ENCODE peak calls at places on chromosomes 2 and 18, in six cellular contexts. B is transverse colon, H is adrenal gland, E is prostate gland, O is esophagus squamous epithelium, L is A549. V is an unnamed sample. For H3K4me1, the result is how much of the 10 kb centered on the place peaks cover.

GRCh38 chr2:17311771-17312511 is 206.3 kb downstream of the RAD51AP2 start:
- DNase-seq in O (no peak), L (no peak), H (no peak), E (no peak), B (no peak), V (no peak)

GRCh38 chr2:236816197-236817170 is 246.9 kb downstream of the ACKR3 start:
- DNase-seq in E (no peak), L (no peak), O (no peak), H (no peak), B (no peak), V (no peak)

GRCh38 chr18:11502368-11502767 is 107.0 kb upstream of the SLC35G4 start:
- DNase-seq in O (no peak), L (no peak), H (no peak), E (no peak), B (no peak), V (no peak)

GRCh38 chr2:171160119-171160629 is 519 bp downstream of the TLK1 start:
- DNase-seq in B (peak), H (peak), L (peak), O (no peak), E (peak), V (peak)

GRCh38 chr2:15870565-15870964 is 69.8 kb upstream of the MYCN start:
- DNase-seq in O (no peak), E (no peak), B (no peak), L (no peak), H (no peak), V (no peak)

GRCh38 chr2:126172785-126173184 is 483.2 kb upstream of the GYPC start:
- DNase-seq in E (no peak), O (no peak), B (no peak), H (no peak), L (no peak), V (no peak)

GRCh38 chr2:105768961-105769452 is 24.3 kb downstream of the NCK2 start:
- DNase-seq in L (no peak), O (no peak), H (no peak), B (no peak), E (no peak), V (no peak)

GRCh38 chr2:72988041-72988440 is 70.7 kb downstream of the EMX1 start:
- DNase-seq in O (no peak), H (no peak), B (peak), E (no peak), L (no peak), V (no peak)

GRCh38 chr2:17604050-17604449 is 63.6 kb downstream of the VSNL1 start:
- DNase-seq in H (no peak), E (no peak), O (no peak), B (no peak), L (no peak), V (no peak)

GRCh38 chr18:71799016-71799673 is 745.0 kb downstream of the CBLN2 start:
- DNase-seq in B (no peak), O (no peak), H (no peak), L (no peak), E (no peak), V (no peak)

GRCh38 chr2:2574401-2575184 is 243.5 kb upstream of the MYT1L start:
- DNase-seq in B (no peak), L (no peak), O (no peak), H (no peak), E (no peak), V (no peak)

GRCh38 chr2:241122376-241123002 is 20.4 kb upstream of the MTERF4 start:
- DNase-seq in B (no peak), E (no peak), O (no peak), L (no peak), H (peak), V (no peak)

GRCh38 chr2:38073211-38074005 is 2.5 kb downstream of the CYP1B1 start:
- DNase-seq in L (peak), H (no peak), E (no peak), B (no peak), O (no peak), V (no peak)
- TF ChIP-seq POLR2A in L (no peak), H (no peak), E (no peak), B (no peak), O (no peak), V (no peak)

DNA sequence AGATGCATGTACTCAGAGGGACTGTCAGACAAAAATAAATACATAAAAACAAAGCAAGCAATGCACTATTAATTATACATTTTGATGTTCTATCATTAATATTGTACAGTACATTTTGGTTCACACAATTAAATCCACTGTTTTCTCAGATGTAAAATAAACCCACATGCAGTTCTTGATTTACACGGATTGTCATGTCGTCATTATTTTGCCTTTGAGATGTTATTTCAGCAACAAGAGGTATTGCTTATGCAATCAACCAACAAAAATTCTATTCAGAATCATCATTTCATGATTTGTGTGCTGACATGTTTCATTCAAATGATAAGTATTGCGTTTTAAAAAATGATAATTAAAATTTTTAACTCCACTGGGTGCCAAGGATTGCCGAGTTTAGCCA is 79.2 kb downstream of the TSHZ1 start:
- DNase-seq in O (no peak), E (no peak), B (no peak), H (no peak), L (no peak), V (no peak)
- H3K4me1 ChIP-seq in O (under half), E (under half), B (under half), H (under half), L (under half), V (under half)

GRCh38 chr2:25879133-25879730 is 945 bp upstream of the ASXL2 start:
- DNase-seq in E (no peak), O (no peak), B (no peak), H (no peak), L (peak), V (no peak)

GRCh38 chr2:25872134-25872533 is 6.2 kb downstream of the ASXL2 start:
- DNase-seq in B (no peak), O (no peak), H (no peak), E (no peak), L (no peak), V (no peak)

GRCh38 chr2:25881759-25882158 is 3.5 kb upstream of the ASXL2 start:
- DNase-seq in L (no peak), H (no peak), E (no peak), O (no peak), B (no peak), V (no peak)

GRCh38 chr2:25878361-25879132 is at the start of gene ASXL2:
- DNase-seq in O (peak), L (peak), H (peak), B (peak), E (peak), V (peak)

GRCh38 chr2:25877431-25878360 is 591 bp downstream of the ASXL2 start:
- DNase-seq in L (peak), B (peak), H (peak), O (no peak), E (peak), V (peak)
- TF ChIP-seq POLR2A in L (peak), B (no peak), H (peak), O (no peak), E (no peak), V (peak)

DNA sequence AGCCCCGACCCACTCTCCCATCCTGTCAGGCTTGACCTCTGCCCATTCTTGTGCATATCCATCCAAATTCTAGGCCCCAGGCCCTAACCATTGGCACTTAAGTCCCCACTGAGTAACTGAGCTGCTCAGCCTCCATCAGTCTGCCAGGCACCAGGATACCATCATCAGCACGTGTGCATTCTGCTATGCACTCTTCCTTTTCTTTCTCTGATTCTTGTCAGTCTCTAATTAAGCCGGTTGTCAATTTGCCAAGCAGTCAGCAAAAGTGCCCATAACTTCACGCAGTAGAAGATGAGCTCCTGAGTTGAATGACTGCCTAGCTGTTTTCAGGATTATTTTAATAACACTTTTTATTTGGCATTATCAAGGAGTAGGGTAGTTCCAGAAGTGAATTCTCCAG is 107.2 kb downstream of the FEZ2 start:
- DNase-seq in O (no peak), B (no peak), E (no peak), L (no peak), H (no peak), V (no peak)
- H3K4me1 ChIP-seq in O (under half), B (under half), E (under half), L (half or more), H (under half), V (under half)